ENCODE peak calls at places on chromosome 17, in eight cellular contexts. N is H1, M is uterus, U is thoracic aorta, Y is lung, I is adrenal gland, Q is mammary epithelial cell, B is astrocyte. W is an unnamed sample. For H3K4me1, the result is how much of the 10 kb centered on the place peaks cover.

GRCh38 chr17:73841431-73842060 is 197.3 kb upstream of the SDK2 start:
- DNase-seq in Y (no peak), I (no peak), N (peak), U (no peak), M (no peak), B (no peak), Q (no peak), W (no peak)

GRCh38 chr17:44222112-44222869 is 2.8 kb upstream of the UBTF start:
- DNase-seq in I (peak), Q (peak), Y (peak), U (no peak), M (peak), N (peak), B (peak), W (peak)

GRCh38 chr17:68704897-68705296 is 103.7 kb upstream of the FAM20A start:
- DNase-seq in Y (no peak), I (no peak), N (no peak), U (no peak), M (no peak), Q (peak), B (peak), W (no peak)

GRCh38 chr17:76262732-76263344 is 2.3 kb upstream of the UBALD2 start:
- DNase-seq in M (no peak), U (no peak), B (peak), N (no peak), Q (peak), Y (no peak), I (no peak), W (no peak)

GRCh38 chr17:63558441-63558840 is 8.2 kb downstream of the DCAF7 start:
- DNase-seq in Q (no peak), N (no peak), M (no peak), B (no peak), Y (no peak), I (no peak), U (no peak), W (no peak)

GRCh38 chr17:69723741-69724140 is 309.2 kb downstream of the MAP2K6 start:
- DNase-seq in N (no peak), B (no peak), Q (peak), I (no peak), U (no peak), M (no peak), Y (no peak), W (no peak)

GRCh38 chr17:66508896-66509843 is 206.8 kb downstream of the PRKCA start:
- DNase-seq in B (peak), I (peak), M (no peak), U (no peak), Y (peak), N (no peak), Q (peak), W (no peak)

GRCh38 chr17:68972119-68972704 is 17.0 kb upstream of the ABCA8 start:
- DNase-seq in M (no peak), B (no peak), U (no peak), Q (no peak), Y (no peak), N (no peak), I (peak), W (no peak)

GRCh38 chr17:40322417-40323315 is 13.7 kb downstream of the RARA start:
- DNase-seq in N (no peak), M (peak), Y (peak), Q (peak), I (peak), B (peak), U (peak), W (peak)

GRCh38 chr17:47705536-47706481 is 11.8 kb downstream of the TBKBP1 start:
- DNase-seq in B (no peak), N (no peak), U (no peak), Q (no peak), M (no peak), I (no peak), Y (no peak), W (no peak)

GRCh38 chr17:38783227-38783626 is 16.1 kb downstream of the PIP4K2B start:
- DNase-seq in B (no peak), Y (no peak), Q (no peak), M (no peak), I (no peak), U (no peak), N (no peak), W (no peak)

GRCh38 chr17:740240-741055 is 8.1 kb downstream of the TLCD3A start:
- DNase-seq in N (no peak), B (no peak), Y (peak), U (no peak), Q (no peak), I (peak), M (no peak), W (no peak)

GRCh38 chr17:14840616-14841231 is 424.4 kb downstream of the PMP22 start:
- DNase-seq in I (no peak), U (no peak), B (no peak), Q (no peak), Y (no peak), N (no peak), M (no peak), W (no peak)

GRCh38 chr17:13337171-13337570 is 264.6 kb downstream of the HS3ST3A1 start:
- DNase-seq in N (no peak), Q (no peak), Y (no peak), I (no peak), B (peak), U (no peak), M (no peak), W (no peak)

GRCh38 chr17:19381741-19382444 is 3.6 kb downstream of the MAPK7 start:
- DNase-seq in Q (no peak), N (no peak), B (no peak), U (no peak), M (no peak), Y (no peak), I (peak), W (no peak)

GRCh38 chr17:63140255-63140654 is 174.2 kb downstream of the TANC2 start:
- DNase-seq in M (no peak), Q (no peak), Y (no peak), N (no peak), I (peak), B (peak), U (no peak), W (peak)

GRCh38 chr17:44105483-44105882 is 18.0 kb downstream of the HDAC5 start:
- DNase-seq in B (no peak), M (no peak), I (no peak), U (no peak), Q (no peak), Y (no peak), N (no peak), W (no peak)

GRCh38 chr17:82384730-82385429 is 13.3 kb downstream of the UTS2R start:
- DNase-seq in Y (peak), Q (peak), U (peak), I (peak), B (peak), N (no peak), M (no peak), W (peak)

GRCh38 chr17:34384822-34385605 is 22.0 kb upstream of the CCL1 start:
- DNase-seq in B (no peak), M (no peak), Q (no peak), Y (no peak), N (no peak), U (no peak), I (no peak), W (no peak)

GRCh38 chr17:16987830-16988601 is 16.1 kb upstream of the TNFRSF13B start:
- DNase-seq in Y (peak), I (peak), U (no peak), Q (peak), N (no peak), B (peak), M (peak), W (peak)
- H3K4me1 ChIP-seq in Y (under half), I (under half), U (under half), Q (under half), N (under half), B (under half), M (under half), W (under half)

DNA sequence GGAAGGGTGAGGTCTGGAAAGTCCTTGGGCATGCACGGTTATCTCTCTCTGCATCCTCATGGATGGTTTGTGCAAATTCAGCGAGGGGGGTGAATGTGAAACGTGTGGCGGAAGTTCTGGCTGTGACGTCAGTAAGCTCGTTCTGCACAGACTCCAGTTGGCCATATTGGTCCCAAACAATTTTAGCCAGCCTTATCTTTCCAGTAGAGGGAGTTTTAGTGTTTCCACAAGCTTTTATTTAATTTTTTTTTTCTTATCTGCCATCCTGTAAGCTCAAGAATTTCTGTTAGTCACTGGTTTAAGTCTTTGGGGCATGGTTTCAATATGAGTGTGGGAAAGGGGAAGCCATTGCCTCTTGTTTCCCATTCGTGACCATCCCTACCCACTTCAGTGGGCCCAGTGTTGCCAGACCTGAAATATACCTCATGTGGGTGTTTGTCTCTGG is 39.0 kb downstream of the HLF start:
- DNase-seq in B (peak), I (no peak), Q (no peak), Y (no peak), M (no peak), U (no peak), N (no peak), W (no peak)
- TF ChIP-seq CTCF in B (no peak), I (peak), Q (peak), Y (no peak), M (no peak), U (no peak), N (no peak), W (no peak)

GRCh38 chr17:6470751-6471521 is 26.7 kb downstream of the PIMREG start:
- DNase-seq in N (no peak), Q (no peak), B (no peak), Y (no peak), M (no peak), U (no peak), I (no peak), W (no peak)

GRCh38 chr17:6473128-6473767 is 29.0 kb downstream of the PIMREG start:
- DNase-seq in Y (peak), I (peak), U (no peak), N (peak), M (peak), Q (peak), B (peak), W (peak)

GRCh38 chr17:6471531-6472465 is 27.5 kb downstream of the PIMREG start:
- DNase-seq in U (no peak), Q (peak), M (no peak), I (peak), Y (no peak), N (no peak), B (peak), W (no peak)

GRCh38 chr17:6474376-6474775 is 30.1 kb downstream of the PIMREG start:
- DNase-seq in M (no peak), Y (no peak), I (no peak), U (no peak), B (no peak), Q (no peak), N (no peak), W (no peak)

DNA sequence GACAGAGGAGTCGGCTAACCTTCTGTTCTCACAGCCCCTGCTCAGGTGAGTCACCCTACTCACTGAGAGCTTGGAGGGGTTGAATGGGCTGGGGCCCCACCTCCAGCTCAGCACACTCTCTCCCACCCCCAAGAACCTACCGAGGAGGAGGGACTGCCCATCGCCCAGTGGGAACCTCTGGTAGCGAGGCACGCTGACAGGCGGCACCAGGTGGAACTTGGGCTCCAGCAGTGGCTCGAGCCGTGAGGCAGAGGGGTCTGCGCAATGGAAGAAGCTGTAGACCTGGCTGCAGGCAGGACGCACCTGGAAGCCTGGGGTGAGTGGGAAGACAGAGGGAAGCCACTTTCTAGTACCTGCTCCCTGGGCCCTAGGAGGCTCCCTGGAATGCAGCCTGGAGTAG is 28.3 kb downstream of the PIMREG start:
- DNase-seq in Y (no peak), N (no peak), B (no peak), U (no peak), I (no peak), M (no peak), Q (no peak), W (no peak)
- H3K27ac ChIP-seq in Y (no peak), N (no peak), B (no peak), U (no peak), I (no peak), M (no peak), Q (no peak), W (no peak)

GRCh38 chr17:50660887-50661345 is 26.2 kb downstream of the ABCC3 start:
- DNase-seq in Y (no peak), M (no peak), B (no peak), U (no peak), Q (no peak), I (no peak), N (no peak), W (no peak)
- H3K4me1 ChIP-seq in Y (under half), M (under half), B (under half), U (under half), Q (under half), I (under half), N (under half), W (under half)

DNA sequence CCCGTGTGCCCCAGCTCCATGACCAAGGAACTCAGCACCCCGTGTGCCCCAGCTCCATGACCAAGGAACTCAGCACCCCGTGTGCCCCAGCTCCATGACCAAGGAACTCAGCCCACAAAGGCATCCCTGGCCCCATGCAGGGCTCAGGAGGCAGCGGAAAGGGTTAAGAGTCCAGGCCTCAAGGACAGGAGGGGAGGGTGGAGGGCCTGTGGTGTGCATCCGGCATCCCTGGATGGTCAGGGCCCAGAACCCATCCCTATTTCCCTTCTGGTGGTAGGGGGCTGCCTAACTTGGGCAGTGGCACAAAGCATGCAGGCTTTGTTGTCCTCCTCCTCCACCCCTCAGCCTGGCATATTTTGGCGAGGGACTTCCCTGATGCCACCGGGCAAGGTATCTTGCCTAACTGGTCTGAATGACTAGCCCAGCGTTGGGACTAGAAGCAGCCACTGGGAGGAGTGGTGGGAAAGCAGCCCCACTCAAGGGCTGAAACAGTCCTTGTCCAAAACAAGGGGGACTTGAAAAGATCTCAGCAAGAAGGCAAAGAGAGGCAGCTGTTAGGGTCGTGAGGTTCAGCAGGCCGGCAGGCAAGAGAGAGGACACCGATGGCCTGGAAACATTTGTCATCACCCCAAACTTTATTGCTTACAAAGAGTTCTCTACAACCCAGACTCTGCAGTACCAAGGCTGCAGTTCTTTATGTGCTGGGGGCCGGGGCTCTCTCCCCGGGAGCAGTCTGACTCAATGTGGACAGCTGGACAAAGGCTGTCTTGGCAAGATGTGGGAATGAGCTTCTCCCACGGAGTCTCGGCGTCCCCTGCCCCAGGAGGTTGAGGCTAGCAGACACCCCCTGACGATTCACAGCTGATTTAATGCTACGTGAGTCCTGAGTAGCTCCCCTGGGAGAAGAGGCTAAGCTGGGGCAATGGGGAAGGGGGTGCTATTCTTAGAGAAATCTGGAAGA is 902 bp upstream of the SPATA32 start:
- DNase-seq in B (peak), U (no peak), Y (no peak), M (no peak), I (no peak), Q (no peak), N (peak), W (no peak)
- TF ChIP-seq CTCF in B (no peak), U (no peak), Y (no peak), M (no peak), I (no peak), Q (peak), N (no peak), W (no peak)

DNA sequence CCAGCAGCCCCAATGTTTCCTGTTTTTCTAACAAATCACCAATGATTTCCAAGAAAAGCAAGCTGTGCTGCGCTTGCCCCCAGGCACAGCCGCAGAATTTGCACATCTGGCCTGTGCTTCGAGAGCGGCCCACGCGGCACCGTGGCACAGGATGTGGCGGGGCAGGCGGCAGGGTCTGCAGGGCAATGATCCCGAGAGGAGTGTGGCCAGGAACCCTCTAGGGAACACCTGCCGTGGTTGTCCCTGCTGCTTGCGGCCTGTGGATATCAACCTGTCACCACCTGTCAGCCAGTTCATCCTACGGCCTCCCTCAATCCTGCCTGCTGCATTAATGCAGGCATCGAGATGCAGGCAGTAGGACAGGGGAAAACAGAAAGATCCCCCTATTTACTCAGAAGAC is 24.0 kb downstream of the PIK3R5 start:
- DNase-seq in Q (no peak), I (no peak), U (no peak), B (no peak), M (no peak), Y (no peak), N (no peak), W (no peak)
- H3K27ac ChIP-seq in Q (no peak), I (no peak), U (no peak), B (no peak), M (no peak), Y (no peak), N (no peak), W (no peak)

DNA sequence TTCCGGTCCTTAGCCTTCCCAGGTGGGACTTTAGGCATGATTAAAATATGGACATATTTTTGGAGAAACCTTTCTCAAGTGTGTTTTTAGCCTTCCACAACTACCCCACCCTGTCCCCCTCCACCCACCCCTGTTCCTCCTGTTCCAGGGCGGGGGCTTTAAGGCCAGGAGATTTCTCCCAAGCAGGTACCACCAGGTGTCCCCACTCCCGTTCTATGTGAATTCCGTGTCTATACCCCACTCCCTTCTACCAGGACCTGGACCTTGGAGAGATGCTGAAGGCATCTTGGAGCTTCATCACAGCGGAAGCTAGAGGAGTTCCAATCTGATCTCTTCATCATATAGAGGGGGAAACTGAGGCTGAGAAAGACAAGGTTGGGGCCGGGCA is 9.7 kb downstream of the CA4 start:
- DNase-seq in Y (no peak), N (no peak), Q (no peak), B (no peak), M (no peak), I (no peak), U (no peak), W (no peak)
- H3K4me1 ChIP-seq in Y (under half), N (half or more), Q (under half), B (under half), M (under half), I (under half), U (under half), W (under half)